ENCODE peak calls at places on chromosomes 1 and 21, in nine cellular contexts. One of them, this sample, is unnamed.

GRCh38 chr1:173661763-173662162 is 7.9 kb downstream of the ANKRD45 start:
- DNase-seq in fibroblast of lung: no peak
- DNase-seq in pancreas: no peak
- DNase-seq in CD8-positive, alpha-beta T cell: no peak
- DNase-seq in neural progenitor cell: no peak
- DNase-seq in mesendoderm: no peak
- DNase-seq in body of pancreas: no peak
- DNase-seq in uterus: no peak
- DNase-seq in mammary epithelial cell: no peak
- DNase-seq in this sample: no peak

GRCh38 chr1:151189638-151190445 is at the start of gene VPS72:
- DNase-seq in fibroblast of lung: peak; percentile 89
- DNase-seq in pancreas: peak; percentile 77
- DNase-seq in CD8-positive, alpha-beta T cell: peak; percentile 81
- DNase-seq in neural progenitor cell: peak; percentile 94
- DNase-seq in mesendoderm: peak; percentile 95
- DNase-seq in body of pancreas: peak; percentile 88
- DNase-seq in uterus: peak; percentile 82
- DNase-seq in mammary epithelial cell: peak; percentile 88
- DNase-seq in this sample: peak; percentile 93

GRCh38 chr1:25616080-25616931 is at the start of gene MAN1C1:
- DNase-seq in fibroblast of lung: peak; percentile 76
- DNase-seq in pancreas: peak; percentile 78
- DNase-seq in CD8-positive, alpha-beta T cell: peak; percentile 87
- DNase-seq in neural progenitor cell: peak; percentile 99
- DNase-seq in mesendoderm: peak; percentile 95
- DNase-seq in body of pancreas: peak; percentile 87
- DNase-seq in uterus: peak; percentile 85
- DNase-seq in mammary epithelial cell: peak; percentile 73
- DNase-seq in this sample: peak; percentile 96

GRCh38 chr1:37071829-37072228 is 37.5 kb upstream of the GRIK3 start:
- DNase-seq in fibroblast of lung: no peak
- DNase-seq in pancreas: no peak
- DNase-seq in CD8-positive, alpha-beta T cell: no peak
- DNase-seq in neural progenitor cell: no peak
- DNase-seq in mesendoderm: no peak
- DNase-seq in body of pancreas: no peak
- DNase-seq in uterus: no peak
- DNase-seq in mammary epithelial cell: no peak
- DNase-seq in this sample: no peak

GRCh38 chr1:13583592-13583963 is at the start of gene PDPN:
- DNase-seq in fibroblast of lung: peak; percentile 12
- DNase-seq in pancreas: no peak
- DNase-seq in CD8-positive, alpha-beta T cell: no peak
- DNase-seq in neural progenitor cell: peak; percentile 86
- DNase-seq in mesendoderm: peak; percentile 91
- DNase-seq in body of pancreas: no peak
- DNase-seq in uterus: peak; percentile 77
- DNase-seq in mammary epithelial cell: no peak
- DNase-seq in this sample: no peak

GRCh38 chr1:209787551-209787950 is 3.2 kb upstream of the C1orf74 start:
- DNase-seq in fibroblast of lung: no peak
- DNase-seq in pancreas: peak; percentile 80
- DNase-seq in CD8-positive, alpha-beta T cell: no peak
- DNase-seq in neural progenitor cell: no peak
- DNase-seq in mesendoderm: no peak
- DNase-seq in body of pancreas: peak; percentile 91
- DNase-seq in uterus: no peak
- DNase-seq in mammary epithelial cell: no peak
- DNase-seq in this sample: no peak

GRCh38 chr1:227508431-227508830 is 54.9 kb upstream of the ZNF678 start:
- DNase-seq in fibroblast of lung: no peak
- DNase-seq in pancreas: no peak
- DNase-seq in CD8-positive, alpha-beta T cell: no peak
- DNase-seq in neural progenitor cell: no peak
- DNase-seq in mesendoderm: no peak
- DNase-seq in body of pancreas: no peak
- DNase-seq in uterus: no peak
- DNase-seq in mammary epithelial cell: no peak
- DNase-seq in this sample: peak; percentile 77

GRCh38 chr1:221458430-221459156 is 283.3 kb downstream of the DUSP10 start:
- DNase-seq in fibroblast of lung: peak; percentile 91
- DNase-seq in pancreas: no peak
- DNase-seq in CD8-positive, alpha-beta T cell: no peak
- DNase-seq in neural progenitor cell: no peak
- DNase-seq in mesendoderm: no peak
- DNase-seq in body of pancreas: no peak
- DNase-seq in uterus: no peak
- DNase-seq in mammary epithelial cell: peak; percentile 43
- DNase-seq in this sample: no peak

GRCh38 chr21:45293214-45293725 is 5.6 kb upstream of the POFUT2 start:
- DNase-seq in fibroblast of lung: peak; percentile 38
- DNase-seq in pancreas: no peak
- DNase-seq in CD8-positive, alpha-beta T cell: no peak
- DNase-seq in neural progenitor cell: no peak
- DNase-seq in mesendoderm: no peak
- DNase-seq in body of pancreas: no peak
- DNase-seq in uterus: no peak
- DNase-seq in mammary epithelial cell: no peak
- DNase-seq in this sample: no peak

DNA sequence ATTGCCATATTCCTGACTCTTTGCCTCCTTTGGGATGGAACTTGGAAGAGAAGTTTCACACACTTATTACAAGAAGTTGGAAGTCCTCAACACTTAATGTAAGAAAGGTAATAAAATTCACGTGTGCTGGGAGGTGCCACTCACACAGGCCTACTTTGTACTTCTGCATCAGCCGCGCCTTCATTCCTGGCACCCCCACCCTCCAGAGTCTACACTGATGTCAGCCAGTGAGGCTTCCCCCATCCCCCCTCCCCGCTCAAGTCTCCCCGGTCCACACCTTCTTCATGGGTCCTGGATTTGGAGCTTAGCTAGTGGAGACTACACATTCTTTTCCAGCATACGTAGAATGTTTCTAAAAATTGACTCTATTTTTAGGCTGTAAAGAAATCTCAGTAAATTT is 24.8 kb upstream of the SLC45A1 start:
- DNase-seq in fibroblast of lung: no peak
- DNase-seq in pancreas: no peak
- DNase-seq in CD8-positive, alpha-beta T cell: no peak
- DNase-seq in neural progenitor cell: no peak
- DNase-seq in mesendoderm: no peak
- DNase-seq in body of pancreas: no peak
- DNase-seq in uterus: peak; percentile 53
- DNase-seq in mammary epithelial cell: no peak
- DNase-seq in this sample: peak; percentile 65
- H3K4me3 ChIP-seq in fibroblast of lung: no peak overlapping the region
- H3K4me3 ChIP-seq in pancreas: no peak overlapping the region
- H3K4me3 ChIP-seq in CD8-positive, alpha-beta T cell: no peak overlapping the region
- H3K4me3 ChIP-seq in neural progenitor cell: no peak overlapping the region
- H3K4me3 ChIP-seq in mesendoderm: no peak overlapping the region
- H3K4me3 ChIP-seq in body of pancreas: no peak overlapping the region
- H3K4me3 ChIP-seq in uterus: no peak overlapping the region
- H3K4me3 ChIP-seq in mammary epithelial cell: no peak overlapping the region
- H3K4me3 ChIP-seq in this sample: no peak overlapping the region

DNA sequence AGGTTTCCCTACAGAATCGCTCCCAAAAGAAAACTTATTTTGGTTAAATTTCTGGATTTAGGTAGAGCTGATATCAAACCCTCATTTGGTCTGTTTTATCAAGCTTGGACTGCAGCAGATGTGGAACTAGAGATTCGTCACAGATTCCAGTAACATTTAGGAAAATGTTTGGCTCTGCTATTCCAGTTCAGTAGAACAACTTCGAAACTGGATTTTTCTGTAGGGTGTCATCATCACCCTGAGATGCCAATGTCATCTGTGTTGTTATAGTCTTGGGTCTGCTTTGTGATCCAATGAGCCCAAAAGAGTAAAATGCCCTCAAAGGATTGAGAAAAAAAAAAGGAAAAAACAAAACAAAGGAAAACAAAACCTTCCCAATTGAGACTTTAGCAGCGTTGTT is 55.4 kb downstream of the LAMC2 start:
- DNase-seq in fibroblast of lung: no peak
- DNase-seq in pancreas: no peak
- DNase-seq in CD8-positive, alpha-beta T cell: no peak
- DNase-seq in neural progenitor cell: no peak
- DNase-seq in mesendoderm: no peak
- DNase-seq in body of pancreas: no peak
- DNase-seq in uterus: no peak
- DNase-seq in mammary epithelial cell: no peak
- DNase-seq in this sample: no peak
- H3K36me3 ChIP-seq in fibroblast of lung: no peaks in the 10 kb centered on the region
- H3K36me3 ChIP-seq in pancreas: no peaks in the 10 kb centered on the region
- H3K36me3 ChIP-seq in CD8-positive, alpha-beta T cell: no peaks in the 10 kb centered on the region
- H3K36me3 ChIP-seq in neural progenitor cell: no peaks in the 10 kb centered on the region
- H3K36me3 ChIP-seq in mesendoderm: no peaks in the 10 kb centered on the region
- H3K36me3 ChIP-seq in body of pancreas: no peaks in the 10 kb centered on the region
- H3K36me3 ChIP-seq in uterus: no peaks in the 10 kb centered on the region
- H3K36me3 ChIP-seq in mammary epithelial cell: peaks cover 75% of the 10 kb centered on the region
- H3K36me3 ChIP-seq in this sample: no peaks in the 10 kb centered on the region

DNA sequence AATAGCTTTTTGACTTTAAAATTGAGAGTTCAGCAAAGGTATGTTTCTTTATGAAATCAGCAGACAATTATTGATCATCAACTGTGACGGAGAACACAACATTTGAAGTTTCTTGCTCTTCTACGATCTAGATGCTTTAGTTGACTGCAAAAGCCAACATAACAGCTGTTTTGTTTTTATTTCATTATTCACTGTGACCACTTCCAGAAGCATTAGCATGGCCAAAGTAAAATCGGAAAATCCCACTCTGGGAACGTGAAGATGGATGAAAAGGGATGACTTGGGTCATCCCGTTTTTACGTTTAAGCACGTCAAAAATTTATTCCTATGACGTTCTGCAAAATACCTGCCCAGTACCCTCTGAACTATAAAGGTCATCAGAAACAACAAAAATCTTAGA is 833.0 kb upstream of the ADAMTS5 start:
- DNase-seq in fibroblast of lung: peak; percentile 43
- DNase-seq in pancreas: no peak
- DNase-seq in CD8-positive, alpha-beta T cell: no peak
- DNase-seq in neural progenitor cell: no peak
- DNase-seq in mesendoderm: no peak
- DNase-seq in body of pancreas: no peak
- DNase-seq in uterus: no peak
- DNase-seq in mammary epithelial cell: no peak
- DNase-seq in this sample: no peak
- H3K4me3 ChIP-seq in fibroblast of lung: no peak overlapping the region
- H3K4me3 ChIP-seq in pancreas: no peak overlapping the region
- H3K4me3 ChIP-seq in CD8-positive, alpha-beta T cell: no peak overlapping the region
- H3K4me3 ChIP-seq in neural progenitor cell: no peak overlapping the region
- H3K4me3 ChIP-seq in mesendoderm: no peak overlapping the region
- H3K4me3 ChIP-seq in body of pancreas: no peak overlapping the region
- H3K4me3 ChIP-seq in uterus: no peak overlapping the region
- H3K4me3 ChIP-seq in mammary epithelial cell: no peak overlapping the region
- H3K4me3 ChIP-seq in this sample: no peak overlapping the region

GRCh38 chr1:248850124-248850523 is 8.8 kb downstream of the ZNF692 start:
- DNase-seq in fibroblast of lung: no peak
- DNase-seq in pancreas: no peak
- DNase-seq in CD8-positive, alpha-beta T cell: no peak
- DNase-seq in neural progenitor cell: no peak
- DNase-seq in mesendoderm: no peak
- DNase-seq in body of pancreas: no peak
- DNase-seq in uterus: no peak
- DNase-seq in mammary epithelial cell: no peak
- DNase-seq in this sample: no peak
- H3K36me3 ChIP-seq in fibroblast of lung: peaks cover 28% of the 10 kb centered on the region
- H3K36me3 ChIP-seq in pancreas: peaks cover 3% of the 10 kb centered on the region
- H3K36me3 ChIP-seq in CD8-positive, alpha-beta T cell: peaks cover 38% of the 10 kb centered on the region
- H3K36me3 ChIP-seq in neural progenitor cell: no peaks in the 10 kb centered on the region
- H3K36me3 ChIP-seq in mesendoderm: no peaks in the 10 kb centered on the region
- H3K36me3 ChIP-seq in body of pancreas: peaks cover 14% of the 10 kb centered on the region
- H3K36me3 ChIP-seq in uterus: no peaks in the 10 kb centered on the region
- H3K36me3 ChIP-seq in mammary epithelial cell: peaks cover 20% of the 10 kb centered on the region
- H3K36me3 ChIP-seq in this sample: peaks cover 85% of the 10 kb centered on the region

GRCh38 chr21:18411565-18411964 is 8.0 kb upstream of the TMPRSS15 start:
- DNase-seq in fibroblast of lung: no peak
- DNase-seq in pancreas: no peak
- DNase-seq in CD8-positive, alpha-beta T cell: no peak
- DNase-seq in neural progenitor cell: peak; percentile 15
- DNase-seq in mesendoderm: no peak
- DNase-seq in body of pancreas: no peak
- DNase-seq in uterus: no peak
- DNase-seq in mammary epithelial cell: no peak
- DNase-seq in this sample: no peak
- H3K4me3 ChIP-seq in fibroblast of lung: no peak overlapping the region
- H3K4me3 ChIP-seq in pancreas: no peak overlapping the region
- H3K4me3 ChIP-seq in CD8-positive, alpha-beta T cell: no peak overlapping the region
- H3K4me3 ChIP-seq in neural progenitor cell: peak overlapping the region; percentile 4
- H3K4me3 ChIP-seq in mesendoderm: no peak overlapping the region
- H3K4me3 ChIP-seq in body of pancreas: no peak overlapping the region
- H3K4me3 ChIP-seq in uterus: no peak overlapping the region
- H3K4me3 ChIP-seq in mammary epithelial cell: no peak overlapping the region
- H3K4me3 ChIP-seq in this sample: no peak overlapping the region

GRCh38 chr1:2308844-2309243 is 80.7 kb downstream of the SKI start:
- DNase-seq in fibroblast of lung: no peak
- DNase-seq in pancreas: no peak
- DNase-seq in CD8-positive, alpha-beta T cell: no peak
- DNase-seq in neural progenitor cell: no peak
- DNase-seq in mesendoderm: no peak
- DNase-seq in body of pancreas: no peak
- DNase-seq in uterus: no peak
- DNase-seq in mammary epithelial cell: no peak
- DNase-seq in this sample: no peak

GRCh38 chr1:2306151-2306978 is 78.2 kb downstream of the SKI start:
- DNase-seq in fibroblast of lung: no peak
- DNase-seq in pancreas: no peak
- DNase-seq in CD8-positive, alpha-beta T cell: no peak
- DNase-seq in neural progenitor cell: no peak
- DNase-seq in mesendoderm: peak; percentile 45
- DNase-seq in body of pancreas: no peak
- DNase-seq in uterus: no peak
- DNase-seq in mammary epithelial cell: no peak
- DNase-seq in this sample: no peak

GRCh38 chr1:2310332-2311183 is 80.8 kb downstream of the MORN1 start:
- DNase-seq in fibroblast of lung: no peak
- DNase-seq in pancreas: no peak
- DNase-seq in CD8-positive, alpha-beta T cell: no peak
- DNase-seq in neural progenitor cell: no peak
- DNase-seq in mesendoderm: no peak
- DNase-seq in body of pancreas: no peak
- DNase-seq in uterus: no peak
- DNase-seq in mammary epithelial cell: no peak
- DNase-seq in this sample: no peak

GRCh38 chr1:2307206-2307605 is 79.1 kb downstream of the SKI start:
- DNase-seq in fibroblast of lung: no peak
- DNase-seq in pancreas: no peak
- DNase-seq in CD8-positive, alpha-beta T cell: no peak
- DNase-seq in neural progenitor cell: no peak
- DNase-seq in mesendoderm: no peak
- DNase-seq in body of pancreas: no peak
- DNase-seq in uterus: no peak
- DNase-seq in mammary epithelial cell: no peak
- DNase-seq in this sample: no peak

GRCh38 chr1:2307943-2308342 is 79.8 kb downstream of the SKI start:
- DNase-seq in fibroblast of lung: no peak
- DNase-seq in pancreas: no peak
- DNase-seq in CD8-positive, alpha-beta T cell: no peak
- DNase-seq in neural progenitor cell: no peak
- DNase-seq in mesendoderm: no peak
- DNase-seq in body of pancreas: no peak
- DNase-seq in uterus: no peak
- DNase-seq in mammary epithelial cell: no peak
- DNase-seq in this sample: no peak
- H3K36me3 ChIP-seq in fibroblast of lung: peaks cover 33% of the 10 kb centered on the region
- H3K36me3 ChIP-seq in pancreas: no peaks in the 10 kb centered on the region
- H3K36me3 ChIP-seq in CD8-positive, alpha-beta T cell: peaks cover 34% of the 10 kb centered on the region
- H3K36me3 ChIP-seq in neural progenitor cell: no peaks in the 10 kb centered on the region
- H3K36me3 ChIP-seq in mesendoderm: peaks cover 11% of the 10 kb centered on the region
- H3K36me3 ChIP-seq in body of pancreas: peaks cover 11% of the 10 kb centered on the region
- H3K36me3 ChIP-seq in uterus: no peaks in the 10 kb centered on the region
- H3K36me3 ChIP-seq in mammary epithelial cell: peaks cover 7% of the 10 kb centered on the region
- H3K36me3 ChIP-seq in this sample: no peaks in the 10 kb centered on the region